ENCODE peak calls at places on chromosome 14, in eight cellular contexts. Q is skeletal muscle cell; Y is GM12878; B is stimulated activated naive CD8-positive, alpha-beta T cell treated with anti-CD3 and anti-CD28 coated beads, Interleukin-15, Interleukin-2, amounts not matched to agents 100 U/mL and 50 U/mL, for 24 hours; F is NCI-H345; C is amniotic stem cell; V is mammary epithelial cell; W is central memory CD8-positive, alpha-beta T cell. E is an unnamed sample.

GRCh38 chr14:49881296-49882006 is 11.4 kb upstream of the ARF6 start:
- DNase-seq in B (no peak), F (no peak), V (no peak), Q (no peak), W (no peak), C (no peak), Y (no peak), E (no peak)

GRCh38 chr14:22071001-22071400 is 397.4 kb upstream of the OR4E1 start:
- DNase-seq in W (peak), B (peak), Q (no peak), Y (peak), V (no peak), F (no peak), C (no peak), E (no peak)

GRCh38 chr14:106691601-106692291 is 1165.4 kb downstream of the TMEM121 start:
- DNase-seq in C (no peak), F (no peak), Y (peak), B (peak), Q (no peak), W (peak), V (no peak), E (no peak)

GRCh38 chr14:59301354-59301753 is 112.9 kb downstream of the DAAM1 start:
- DNase-seq in V (no peak), W (no peak), Y (peak), F (no peak), B (peak), C (no peak), Q (no peak), E (peak)

GRCh38 chr14:71908141-71908540 is 24.1 kb upstream of the RGS6 start:
- DNase-seq in Y (no peak), W (no peak), F (no peak), V (no peak), B (no peak), Q (no peak), C (no peak), E (no peak)

GRCh38 chr14:104390941-104391901 is 188.3 kb upstream of the C14orf180 start:
- DNase-seq in V (no peak), W (no peak), F (no peak), Q (no peak), C (no peak), B (no peak), Y (no peak), E (no peak)

GRCh38 chr14:103718572-103718971 is 3.0 kb downstream of the ZFYVE21 start:
- DNase-seq in V (no peak), C (no peak), Y (no peak), Q (peak), F (no peak), B (no peak), W (no peak), E (no peak)

GRCh38 chr14:69637503-69638030 is 26.2 kb downstream of the SUSD6 start:
- DNase-seq in B (no peak), F (no peak), W (no peak), V (no peak), Y (no peak), C (no peak), Q (no peak), E (peak)

GRCh38 chr14:103332143-103332919 is 1.7 kb upstream of the EIF5 start:
- DNase-seq in W (no peak), Y (no peak), B (no peak), V (no peak), Q (no peak), F (no peak), C (no peak), E (no peak)

GRCh38 chr14:106372870-106373657 is 846.7 kb downstream of the TMEM121 start:
- DNase-seq in Y (no peak), B (peak), Q (no peak), W (peak), C (no peak), F (peak), V (no peak), E (peak)

GRCh38 chr14:50804181-50804721 is 26.7 kb downstream of the NIN start:
- DNase-seq in B (no peak), Q (no peak), Y (no peak), W (no peak), C (peak), V (no peak), F (no peak), E (no peak)

GRCh38 chr14:67746927-67747326 is 45.2 kb downstream of the RDH12 start:
- DNase-seq in V (no peak), B (peak), F (no peak), W (no peak), Y (peak), C (no peak), Q (no peak), E (no peak)

GRCh38 chr14:89236846-89237245 is 180.2 kb downstream of the FOXN3 start:
- DNase-seq in B (no peak), W (no peak), F (no peak), Y (no peak), V (no peak), C (no peak), Q (no peak), E (no peak)

GRCh38 chr14:38261620-38262019 is 5.7 kb upstream of the CLEC14A start:
- DNase-seq in C (no peak), B (no peak), F (no peak), W (no peak), Y (no peak), Q (no peak), V (no peak), E (no peak)

GRCh38 chr14:99879401-99880295 is 86.4 kb downstream of the EML1 start:
- DNase-seq in V (peak), F (no peak), B (no peak), Q (peak), Y (no peak), W (no peak), C (peak), E (no peak)

GRCh38 chr14:55577229-55577628 is 2.8 kb upstream of the KTN1 start:
- DNase-seq in F (no peak), Y (no peak), V (peak), W (no peak), Q (no peak), C (no peak), B (no peak), E (no peak)

GRCh38 chr14:38286481-38286880 is 30.6 kb upstream of the CLEC14A start:
- DNase-seq in C (no peak), W (no peak), Y (no peak), V (no peak), Q (no peak), B (no peak), F (no peak), E (no peak)

GRCh38 chr14:71582705-71583104 is 349.5 kb upstream of the RGS6 start:
- DNase-seq in V (no peak), Y (no peak), C (peak), W (no peak), F (no peak), Q (peak), B (no peak), E (no peak)

GRCh38 chr14:48584031-48584430 is 908.6 kb upstream of the MDGA2 start:
- DNase-seq in C (no peak), F (no peak), Q (peak), B (no peak), W (no peak), Y (no peak), V (peak), E (no peak)